ENCODE peak calls at places on chromosome 6, in nine cellular contexts. Q, S, H, P, A, J, W, L and R are unnamed samples.

GRCh38 chr6:3501826-3502505 is 45.1 kb upstream of the SLC22A23 start:
- DNase-seq in Q (no peak), S (no peak), H (no peak), P (no peak), A (no peak), J (no peak), W (no peak), L (no peak), R (no peak)

GRCh38 chr6:11143394-11144371 is 32.2 kb upstream of the ERVFRD-1 start:
- DNase-seq in Q (no peak), S (no peak), H (no peak), P (peak; percentile 88), A (peak; percentile 88), J (peak; percentile 56), W (peak; percentile 54), L (no peak), R (peak; percentile 75)

GRCh38 chr6:42165016-42165415 is 8.1 kb upstream of the GUCA1A start:
- DNase-seq in Q (no peak), S (no peak), H (no peak), P (no peak), A (no peak), J (no peak), W (no peak), L (no peak), R (no peak)

GRCh38 chr6:47138046-47138445 is 95.9 kb upstream of the ADGRF1 start:
- DNase-seq in Q (no peak), S (no peak), H (no peak), P (no peak), A (no peak), J (no peak), W (no peak), L (no peak), R (no peak)

GRCh38 chr6:105282801-105283585 is 103.2 kb upstream of the POPDC3 start:
- DNase-seq in Q (no peak), S (no peak), H (no peak), P (no peak), A (no peak), J (no peak), W (no peak), L (no peak), R (no peak)

GRCh38 chr6:157106487-157106886 is 216.8 kb downstream of the TMEM242 start:
- DNase-seq in Q (no peak), S (no peak), H (no peak), P (no peak), A (peak; percentile 25), J (no peak), W (no peak), L (no peak), R (no peak)

GRCh38 chr6:113654396-113654795 is 202.7 kb upstream of the MARCKS start:
- DNase-seq in Q (no peak), S (no peak), H (no peak), P (peak; percentile 84), A (peak; percentile 89), J (peak; percentile 96), W (peak; percentile 39), L (no peak), R (peak; percentile 70)

GRCh38 chr6:18260448-18261106 is 3.8 kb downstream of the DEK start:
- DNase-seq in Q (no peak), S (no peak), H (no peak), P (peak; percentile 36), A (peak; percentile 28), J (no peak), W (no peak), L (no peak), R (no peak)

GRCh38 chr6:53464942-53465460 is 79.9 kb downstream of the GCLC start:
- DNase-seq in Q (no peak), S (no peak), H (no peak), P (peak; percentile 84), A (peak; percentile 96), J (peak; percentile 39), W (peak; percentile 13), L (no peak), R (peak; percentile 52)

GRCh38 chr6:159169193-159169555 is at the start of gene FNDC1:
- DNase-seq in Q (no peak), S (peak; percentile 88), H (peak; percentile 78), P (no peak), A (no peak), J (no peak), W (peak; percentile 22), L (no peak), R (peak; percentile 55)

GRCh38 chr6:43985329-43985728 is 141.9 kb downstream of the MRPL14 start:
- DNase-seq in Q (no peak), S (no peak), H (no peak), P (no peak), A (no peak), J (peak; percentile 80), W (no peak), L (peak; percentile 14), R (no peak)

GRCh38 chr6:163620101-163620500 is 205.6 kb downstream of the QKI start:
- DNase-seq in Q (no peak), S (no peak), H (no peak), P (no peak), A (no peak), J (no peak), W (no peak), L (no peak), R (no peak)

GRCh38 chr6:109336221-109336955 is 45.9 kb downstream of the CD164 start:
- DNase-seq in Q (no peak), S (no peak), H (no peak), P (peak; percentile 51), A (peak; percentile 24), J (peak; percentile 81), W (peak; percentile 83), L (peak; percentile 70), R (no peak)

GRCh38 chr6:127053032-127053908 is 65.2 kb upstream of the RSPO3 start:
- DNase-seq in Q (no peak), S (no peak), H (no peak), P (no peak), A (no peak), J (no peak), W (no peak), L (no peak), R (no peak)

GRCh38 chr6:110524305-110524704 is 47.9 kb upstream of the SLC22A16 start:
- DNase-seq in Q (no peak), S (no peak), H (no peak), P (no peak), A (no peak), J (no peak), W (no peak), L (no peak), R (no peak)

GRCh38 chr6:34129753-34130152 is 16.1 kb downstream of the GRM4 start:
- DNase-seq in Q (no peak), S (no peak), H (no peak), P (no peak), A (no peak), J (no peak), W (no peak), L (no peak), R (no peak)

GRCh38 chr6:4931530-4932505 is 72.0 kb downstream of the RPP40 start:
- DNase-seq in Q (no peak), S (peak; percentile 38), H (peak; percentile 34), P (no peak), A (no peak), J (no peak), W (peak; percentile 73), L (peak; percentile 58), R (no peak)

GRCh38 chr6:122476131-122476530 is 4.5 kb upstream of the SERINC1 start:
- DNase-seq in Q (no peak), S (no peak), H (peak; percentile 34), P (no peak), A (no peak), J (no peak), W (no peak), L (no peak), R (no peak)

GRCh38 chr6:22447191-22447590 is 122.2 kb upstream of the HDGFL1 start:
- DNase-seq in Q (no peak), S (no peak), H (no peak), P (no peak), A (peak; percentile 68), J (no peak), W (no peak), L (no peak), R (peak; percentile 46)

GRCh38 chr6:149483302-149483701 is 1.5 kb downstream of the ZC3H12D start:
- DNase-seq in Q (no peak), S (no peak), H (no peak), P (no peak), A (no peak), J (no peak), W (no peak), L (no peak), R (no peak)

GRCh38 chr6:129186988-129187387 is 304.1 kb downstream of the LAMA2 start:
- DNase-seq in Q (no peak), S (no peak), H (no peak), P (no peak), A (no peak), J (no peak), W (no peak), L (no peak), R (no peak)

GRCh38 chr6:161152904-161153662 is 120.8 kb downstream of the AGPAT4 start:
- DNase-seq in Q (no peak), S (no peak), H (no peak), P (no peak), A (no peak), J (no peak), W (no peak), L (no peak), R (no peak)

GRCh38 chr6:35244551-35244950 is 15.0 kb upstream of the ZNF76 start:
- DNase-seq in Q (no peak), S (no peak), H (no peak), P (no peak), A (no peak), J (no peak), W (no peak), L (no peak), R (no peak)
- H3K36me3 ChIP-seq in Q (peaks cover 17% of the 10 kb centered on the region), S (no peaks in the 10 kb centered on the region), H (peaks cover 47% of the 10 kb centered on the region), P (no peaks in the 10 kb centered on the region), A (no peaks in the 10 kb centered on the region), J (no peaks in the 10 kb centered on the region), W (no peaks in the 10 kb centered on the region), L (no peaks in the 10 kb centered on the region), R (no peaks in the 10 kb centered on the region)

GRCh38 chr6:116170358-116171057 is 44.6 kb upstream of the COL10A1 start:
- DNase-seq in Q (no peak), S (no peak), H (no peak), P (no peak), A (no peak), J (no peak), W (no peak), L (no peak), R (no peak)
- H3K4me3 ChIP-seq in Q (no peak overlapping the region), S (no peak overlapping the region), H (no peak overlapping the region), P (no peak overlapping the region), A (no peak overlapping the region), J (no peak overlapping the region), W (no peak overlapping the region), L (no peak overlapping the region), R (no peak overlapping the region)

DNA sequence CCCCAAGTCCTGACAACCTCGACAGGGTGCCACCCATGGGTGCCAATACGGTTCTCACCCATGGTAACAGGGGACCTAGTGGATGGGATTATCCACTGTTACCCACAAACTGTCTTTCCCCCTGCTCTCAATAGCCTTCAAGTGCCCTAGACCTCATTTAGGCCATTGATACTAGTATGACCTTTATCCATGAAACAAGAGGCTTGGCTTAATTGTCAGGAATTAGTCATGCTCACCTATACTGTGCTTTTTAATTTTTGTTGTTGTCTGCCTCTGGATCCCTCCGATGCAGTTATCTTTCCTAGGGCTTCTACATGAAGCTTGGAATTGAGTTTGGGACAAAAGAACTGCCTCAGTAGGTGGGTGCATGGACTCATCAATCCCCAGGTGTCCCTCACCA is 11.8 kb upstream of the IL22RA2 start:
- DNase-seq in Q (no peak), S (no peak), H (no peak), P (no peak), A (no peak), J (no peak), W (no peak), L (no peak), R (no peak)
- H3K9me3 ChIP-seq in Q (peaks cover 71% of the 10 kb centered on the region), S (peaks cover 81% of the 10 kb centered on the region), H (peaks cover 6% of the 10 kb centered on the region), P (peaks cover 95% of the 10 kb centered on the region), A (peaks cover 30% of the 10 kb centered on the region), J (no peaks in the 10 kb centered on the region), W (peaks cover 28% of the 10 kb centered on the region), L (peaks cover 18% of the 10 kb centered on the region), R (peaks cover 43% of the 10 kb centered on the region)

GRCh38 chr6:36610041-36610440 is 15.9 kb downstream of the SRSF3 start:
- DNase-seq in Q (no peak), S (no peak), H (no peak), P (no peak), A (peak; percentile 13), J (no peak), W (no peak), L (no peak), R (no peak)
- H3K36me3 ChIP-seq in Q (peaks cover 81% of the 10 kb centered on the region), S (peaks cover 48% of the 10 kb centered on the region), H (peaks cover 43% of the 10 kb centered on the region), P (no peaks in the 10 kb centered on the region), A (no peaks in the 10 kb centered on the region), J (no peaks in the 10 kb centered on the region), W (peaks cover 17% of the 10 kb centered on the region), L (no peaks in the 10 kb centered on the region), R (peaks cover 78% of the 10 kb centered on the region)